ENCODE peak calls at places on chromosomes 13 and 19, in six cellular contexts. Q, W, T, A, M and R are unnamed samples.

GRCh38 chr13:29743229-29743786 is 107.1 kb downstream of the UBL3 start:
- DNase-seq in A (peak; percentile 87), T (no peak), M (no peak), Q (no peak), W (no peak), R (peak; percentile 78)

GRCh38 chr19:2032296-2032941 is 16.9 kb upstream of the BTBD2 start:
- DNase-seq in M (peak; percentile 84), T (peak; percentile 95), A (peak; percentile 96), W (peak; percentile 89), Q (no peak), R (peak; percentile 91)

GRCh38 chr13:79932556-79932955 is 408.4 kb downstream of the SPRY2 start:
- DNase-seq in A (no peak), T (no peak), W (no peak), M (no peak), Q (no peak), R (no peak)

GRCh38 chr13:42409061-42409460 is 137.1 kb downstream of the AKAP11 start:
- DNase-seq in W (no peak), M (no peak), Q (no peak), A (no peak), T (no peak), R (no peak)

GRCh38 chr19:41376241-41376997 is at the start of gene TMEM91:
- DNase-seq in M (peak; percentile 42), A (no peak), T (no peak), Q (no peak), W (no peak), R (peak; percentile 54)

GRCh38 chr13:46184277-46184699 is 2.3 kb upstream of the LCP1 start:
- DNase-seq in W (peak; percentile 0), A (peak; percentile 27), Q (peak; percentile 64), M (peak; percentile 30), T (no peak), R (no peak)

GRCh38 chr19:16435999-16436650 is 35.6 kb downstream of the EPS15L1 start:
- DNase-seq in M (peak; percentile 26), Q (no peak), A (no peak), W (no peak), T (no peak), R (no peak)

GRCh38 chr19:10417598-10418280 is 2.6 kb upstream of the PDE4A start:
- DNase-seq in T (no peak), W (peak; percentile 68), Q (no peak), A (no peak), M (no peak), R (no peak)

GRCh38 chr19:39083983-39084731 is at the start of gene ACP7:
- DNase-seq in W (no peak), T (no peak), A (no peak), M (no peak), Q (no peak), R (no peak)

GRCh38 chr19:35011737-35012682 is 11.9 kb downstream of the GRAMD1A start:
- DNase-seq in M (no peak), A (no peak), T (no peak), Q (no peak), W (no peak), R (no peak)

GRCh38 chr19:33862991-33863390 is 66.3 kb downstream of the KCTD15 start:
- DNase-seq in A (no peak), Q (no peak), W (no peak), T (no peak), M (no peak), R (no peak)

GRCh38 chr19:39401549-39402416 is 4.9 kb upstream of the ZFP36 start:
- DNase-seq in W (no peak), T (peak; percentile 28), M (peak; percentile 88), A (peak; percentile 90), Q (peak; percentile 72), R (no peak)

GRCh38 chr13:93304134-93304533 is 77.5 kb downstream of the GPC6 start:
- DNase-seq in Q (no peak), W (no peak), T (no peak), A (no peak), M (no peak), R (no peak)

GRCh38 chr13:66154981-66155380 is 1075.2 kb downstream of the PCDH9 start:
- DNase-seq in Q (no peak), A (no peak), T (no peak), M (peak; percentile 61), W (no peak), R (no peak)

GRCh38 chr19:31174948-31175347 is 174.3 kb downstream of the TSHZ3 start:
- DNase-seq in T (no peak), W (no peak), A (no peak), Q (no peak), M (no peak), R (no peak)

GRCh38 chr19:19171821-19172532 is 1.9 kb upstream of the MEF2B start:
- DNase-seq in T (no peak), A (no peak), Q (no peak), M (peak; percentile 46), W (no peak), R (no peak)

GRCh38 chr19:3520166-3521103 is 14.3 kb downstream of the FZR1 start:
- DNase-seq in Q (no peak), A (no peak), T (no peak), M (no peak), W (no peak), R (no peak)

GRCh38 chr13:84845875-84846619 is 953.2 kb downstream of the SLITRK6 start:
- DNase-seq in T (no peak), A (peak; percentile 0), W (no peak), Q (no peak), M (no peak), R (no peak)

GRCh38 chr19:46691104-46691503 is 25.8 kb downstream of the PRKD2 start:
- DNase-seq in A (no peak), W (no peak), M (no peak), T (no peak), Q (no peak), R (peak; percentile 8)

GRCh38 chr13:46614582-46614981 is 61.6 kb downstream of the LRCH1 start:
- DNase-seq in Q (no peak), M (peak; percentile 93), A (no peak), W (no peak), T (no peak), R (no peak)

GRCh38 chr19:29878973-29879654 is 62.9 kb upstream of the URI1 start:
- DNase-seq in M (peak; percentile 43), Q (no peak), W (no peak), A (peak; percentile 83), T (no peak), R (peak; percentile 91)

GRCh38 chr13:20848944-20849343 is 53.6 kb downstream of the XPO4 start:
- DNase-seq in T (no peak), Q (no peak), W (no peak), A (no peak), M (no peak), R (no peak)

GRCh38 chr13:20940083-20940482 is 37.5 kb upstream of the XPO4 start:
- DNase-seq in W (no peak), Q (no peak), M (peak; percentile 49), A (no peak), T (no peak), R (no peak)

GRCh38 chr13:20174656-20175405 is 14.0 kb upstream of the GJA3 start:
- DNase-seq in M (peak; percentile 94), A (peak; percentile 92), Q (peak; percentile 58), T (peak; percentile 3), W (no peak), R (peak; percentile 94)

GRCh38 chr13:75693227-75693626 is 57.1 kb downstream of the LMO7 start:
- DNase-seq in M (no peak), T (no peak), A (no peak), W (peak; percentile 54), Q (no peak), R (no peak)

GRCh38 chr19:29667941-29668340 is 2.7 kb downstream of the PLEKHF1 start:
- DNase-seq in A (no peak), M (no peak), T (no peak), W (no peak), Q (no peak), R (no peak)

GRCh38 chr13:42925626-42926025 is 66.4 kb downstream of the EPSTI1 start:
- DNase-seq in A (no peak), Q (no peak), W (no peak), M (no peak), T (no peak), R (no peak)

GRCh38 chr19:58317481-58318072 is 9.2 kb upstream of the ZSCAN22 start:
- DNase-seq in W (no peak), T (no peak), A (peak; percentile 46), Q (no peak), M (peak; percentile 61), R (peak; percentile 35)